ENCODE peak calls at places on chromosomes 13 and 19, in four cellular contexts. One of them, this sample, is unnamed.

GRCh38 chr13:100209857-100210580 is 121.1 kb downstream of the PCCA start:
- DNase-seq in HepG2: no peak
- DNase-seq in K562: no peak
- DNase-seq in GM12878: no peak
- DNase-seq in this sample: no peak

GRCh38 chr13:41543664-41544300 is 86.4 kb downstream of the RGCC start:
- DNase-seq in HepG2: no peak
- DNase-seq in GM12878: no peak
- DNase-seq in K562: no peak
- DNase-seq in this sample: no peak

GRCh38 chr13:26985285-26985878 is 186.2 kb downstream of the USP12 start:
- DNase-seq in GM12878: peak; percentile 49
- DNase-seq in K562: peak; percentile 64
- DNase-seq in HepG2: peak; percentile 74
- DNase-seq in this sample: peak; percentile 68

GRCh38 chr13:20446405-20446804 is 79.3 kb downstream of the CRYL1 start:
- DNase-seq in HepG2: no peak
- DNase-seq in K562: no peak
- DNase-seq in GM12878: no peak
- DNase-seq in this sample: no peak

GRCh38 chr13:109771926-109772325 is 14.5 kb downstream of the IRS2 start:
- DNase-seq in K562: no peak
- DNase-seq in HepG2: no peak
- DNase-seq in GM12878: no peak
- DNase-seq in this sample: no peak

GRCh38 chr13:57829496-57829895 is 198.0 kb downstream of the PCDH17 start:
- DNase-seq in GM12878: no peak
- DNase-seq in K562: no peak
- DNase-seq in HepG2: no peak
- DNase-seq in this sample: no peak

GRCh38 chr13:28140433-28141125 is 2.2 kb downstream of the PAN3 start:
- DNase-seq in GM12878: no peak
- DNase-seq in K562: no peak
- DNase-seq in HepG2: no peak
- DNase-seq in this sample: no peak

GRCh38 chr13:44874886-44875630 is 114.2 kb downstream of the NUFIP1 start:
- DNase-seq in K562: no peak
- DNase-seq in HepG2: no peak
- DNase-seq in GM12878: no peak
- DNase-seq in this sample: no peak

GRCh38 chr19:48965806-48966540 is 864 bp downstream of the FTL start:
- DNase-seq in GM12878: peak; percentile 72
- DNase-seq in K562: peak; percentile 58
- DNase-seq in HepG2: peak; percentile 58
- DNase-seq in this sample: peak; percentile 73

GRCh38 chr19:35347171-35347929 is at the start of gene FFAR1:
- DNase-seq in K562: peak; percentile 4
- DNase-seq in GM12878: peak; percentile 96
- DNase-seq in HepG2: no peak
- DNase-seq in this sample: no peak

GRCh38 chr19:47657719-47658118 is 48.8 kb downstream of the BICRA start:
- DNase-seq in K562: no peak
- DNase-seq in HepG2: no peak
- DNase-seq in GM12878: no peak
- DNase-seq in this sample: no peak

GRCh38 chr19:53123400-53123799 is 9.3 kb downstream of the ZNF415 start:
- DNase-seq in K562: no peak
- DNase-seq in GM12878: no peak
- DNase-seq in HepG2: no peak
- DNase-seq in this sample: no peak

GRCh38 chr13:81597101-81597500 is 1256.2 kb upstream of the SPRY2 start:
- DNase-seq in GM12878: no peak
- DNase-seq in K562: no peak
- DNase-seq in HepG2: no peak
- DNase-seq in this sample: no peak

GRCh38 chr13:23433171-23434153 is at the start of gene SACS:
- DNase-seq in K562: no peak
- DNase-seq in HepG2: no peak
- DNase-seq in GM12878: no peak
- DNase-seq in this sample: peak; percentile 44

GRCh38 chr13:52994865-52995264 is 33.7 kb upstream of the OLFM4 start:
- DNase-seq in K562: no peak
- DNase-seq in GM12878: no peak
- DNase-seq in HepG2: no peak
- DNase-seq in this sample: no peak

GRCh38 chr19:1566392-1567115 is 1.6 kb downstream of the MEX3D start:
- DNase-seq in K562: peak; percentile 65
- DNase-seq in GM12878: no peak
- DNase-seq in HepG2: peak; percentile 40
- DNase-seq in this sample: no peak

GRCh38 chr19:41480336-41480735 is 37.4 kb downstream of the ERICH4 start:
- DNase-seq in HepG2: no peak
- DNase-seq in GM12878: no peak
- DNase-seq in K562: no peak
- DNase-seq in this sample: no peak

GRCh38 chr13:102323012-102323411 is 78.8 kb downstream of the FGF14 start:
- DNase-seq in HepG2: no peak
- DNase-seq in GM12878: no peak
- DNase-seq in K562: no peak
- DNase-seq in this sample: no peak

GRCh38 chr19:17450264-17451075 is 2.0 kb upstream of the TMEM221 start:
- DNase-seq in HepG2: no peak
- DNase-seq in K562: no peak
- DNase-seq in GM12878: no peak
- DNase-seq in this sample: no peak

GRCh38 chr13:30600470-30600869 is 17.2 kb upstream of the USPL1 start:
- DNase-seq in GM12878: no peak
- DNase-seq in HepG2: no peak
- DNase-seq in K562: no peak
- DNase-seq in this sample: no peak

GRCh38 chr13:43545317-43545874 is 241.4 kb downstream of the ENOX1 start:
- DNase-seq in K562: no peak
- DNase-seq in HepG2: no peak
- DNase-seq in GM12878: no peak
- DNase-seq in this sample: no peak

GRCh38 chr13:83829800-83830199 is 52.5 kb downstream of the SLITRK1 start:
- DNase-seq in GM12878: no peak
- DNase-seq in HepG2: no peak
- DNase-seq in K562: no peak
- DNase-seq in this sample: no peak

GRCh38 chr19:36797786-36798108 is 25.1 kb upstream of the ZNF850 start:
- DNase-seq in HepG2: no peak
- DNase-seq in K562: no peak
- DNase-seq in GM12878: no peak
- DNase-seq in this sample: no peak

GRCh38 chr19:43416951-43417623 is 2.4 kb downstream of the TEX101 start:
- DNase-seq in HepG2: no peak
- DNase-seq in K562: no peak
- DNase-seq in GM12878: no peak
- DNase-seq in this sample: no peak

GRCh38 chr19:14347999-14348889 is 33.0 kb upstream of the ADGRE5 start:
- DNase-seq in K562: peak; percentile 90
- DNase-seq in GM12878: no peak
- DNase-seq in HepG2: peak; percentile 28
- DNase-seq in this sample: peak; percentile 85

GRCh38 chr19:19120308-19121156 is 17.7 kb downstream of the TMEM161A start:
- DNase-seq in K562: peak; percentile 99
- DNase-seq in HepG2: peak; percentile 35
- DNase-seq in GM12878: no peak
- DNase-seq in this sample: peak; percentile 95

GRCh38 chr13:97223711-97224461 is 1.8 kb downstream of the MBNL2 start:
- DNase-seq in K562: peak; percentile 32
- DNase-seq in HepG2: peak; percentile 64
- DNase-seq in GM12878: no peak
- DNase-seq in this sample: peak; percentile 25

GRCh38 chr13:60335531-60335930 is 61.5 kb upstream of the TDRD3 start:
- DNase-seq in HepG2: peak; percentile 3
- DNase-seq in GM12878: no peak
- DNase-seq in K562: no peak
- DNase-seq in this sample: no peak

GRCh38 chr19:3916033-3916432 is 16.8 kb upstream of the NMRK2 start:
- DNase-seq in HepG2: no peak
- DNase-seq in K562: no peak
- DNase-seq in GM12878: no peak
- DNase-seq in this sample: no peak

GRCh38 chr19:52066258-52066866 is 17.7 kb upstream of the ZNF432 start:
- DNase-seq in GM12878: no peak
- DNase-seq in K562: no peak
- DNase-seq in HepG2: no peak
- DNase-seq in this sample: no peak

GRCh38 chr13:37741536-37741935 is 128.0 kb downstream of the TRPC4 start:
- DNase-seq in HepG2: no peak
- DNase-seq in GM12878: no peak
- DNase-seq in K562: no peak
- DNase-seq in this sample: no peak

GRCh38 chr13:49669735-49670309 is 21.5 kb downstream of the EBPL start:
- DNase-seq in GM12878: no peak
- DNase-seq in HepG2: peak; percentile 60
- DNase-seq in K562: peak; percentile 57
- DNase-seq in this sample: peak; percentile 75

GRCh38 chr19:10919352-10920287 is 8.8 kb downstream of the YIPF2 start:
- DNase-seq in HepG2: no peak
- DNase-seq in GM12878: no peak
- DNase-seq in K562: peak; percentile 21
- DNase-seq in this sample: no peak
- TF ChIP-seq FOXM1 in HepG2: no peak
- TF ChIP-seq FOXM1 in GM12878: no peak
- TF ChIP-seq FOXM1 in K562: no peak
- TF ChIP-seq FOXM1 in this sample: no peak

DNA sequence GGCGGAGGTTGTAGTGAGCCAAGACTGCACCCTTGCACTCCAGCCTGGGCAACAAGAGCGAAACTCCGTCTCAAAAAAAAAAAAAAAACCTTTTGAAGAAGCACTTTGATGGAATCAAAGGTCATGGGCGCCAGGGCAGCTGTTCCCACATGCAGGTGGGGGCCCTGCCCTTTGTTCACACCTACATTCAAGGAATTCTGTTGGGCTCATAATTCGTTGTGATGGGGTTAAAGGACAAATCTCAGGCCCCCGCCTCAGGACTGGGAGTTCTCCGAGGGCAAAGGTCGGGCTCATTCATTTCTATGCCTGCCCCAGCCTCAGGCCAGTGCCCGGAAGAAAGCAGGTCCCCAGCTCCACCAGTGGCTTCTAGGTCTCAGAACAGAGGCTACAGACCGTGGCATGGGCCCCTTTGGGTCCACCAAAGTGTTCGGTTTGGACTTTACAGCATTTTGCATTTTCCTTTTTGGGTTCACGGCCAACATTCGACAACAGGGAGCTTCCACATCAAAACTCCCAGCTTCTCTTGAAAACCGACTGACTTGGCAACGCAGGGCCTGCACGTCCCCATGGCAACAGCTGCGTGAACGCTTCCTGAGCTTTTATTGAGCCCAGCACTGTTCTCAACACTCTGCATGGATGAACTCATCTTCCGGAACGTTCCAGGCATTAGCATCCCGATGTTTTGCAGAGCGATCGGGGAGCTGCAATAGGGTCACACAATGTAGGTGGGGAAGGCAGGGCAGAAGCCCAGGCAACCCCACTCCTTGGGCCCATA is 10.1 kb upstream of the GTF2F1 start:
- DNase-seq in GM12878: no peak
- DNase-seq in K562: peak; percentile 4
- DNase-seq in HepG2: peak; percentile 58
- DNase-seq in this sample: no peak
- TF ChIP-seq FOXK2 in GM12878: no peak
- TF ChIP-seq FOXK2 in K562: no peak
- TF ChIP-seq FOXK2 in HepG2: no peak
- TF ChIP-seq FOXK2 in this sample: no peak

DNA sequence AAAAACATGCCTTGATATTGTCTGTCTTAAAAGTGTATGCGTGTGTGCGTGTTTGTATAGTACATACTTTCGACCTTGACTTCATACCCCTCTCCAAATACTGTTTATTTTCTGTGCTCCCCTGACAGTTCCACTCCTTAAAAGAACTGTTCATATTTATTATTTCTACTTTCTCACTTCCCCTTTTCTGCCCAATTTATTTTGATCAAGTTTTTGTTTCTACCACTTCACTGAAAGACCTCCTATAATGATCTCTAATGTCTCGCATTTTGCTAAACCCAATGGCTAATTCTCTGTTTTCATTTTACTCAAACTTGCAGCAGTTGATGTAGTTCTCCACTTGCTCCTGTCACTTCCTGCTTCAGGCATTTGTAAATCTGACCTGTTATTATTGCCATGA is 426.1 kb upstream of the KLF12 start:
- DNase-seq in HepG2: no peak
- DNase-seq in K562: no peak
- DNase-seq in GM12878: peak; percentile 24
- DNase-seq in this sample: no peak
- TF ChIP-seq SP1 in HepG2: no peak
- TF ChIP-seq SP1 in K562: no peak
- TF ChIP-seq SP1 in GM12878: no peak
- TF ChIP-seq SP1 in this sample: no peak

GRCh38 chr19:44972802-44973201 is 17.6 kb downstream of the CLPTM1 start:
- DNase-seq in HepG2: no peak
- DNase-seq in GM12878: no peak
- DNase-seq in K562: no peak
- DNase-seq in this sample: no peak

GRCh38 chr19:44969437-44969836 is 14.3 kb downstream of the CLPTM1 start:
- DNase-seq in HepG2: no peak
- DNase-seq in K562: no peak
- DNase-seq in GM12878: no peak
- DNase-seq in this sample: no peak

GRCh38 chr19:44968118-44968517 is 12.9 kb downstream of the CLPTM1 start:
- DNase-seq in HepG2: no peak
- DNase-seq in GM12878: no peak
- DNase-seq in K562: no peak
- DNase-seq in this sample: no peak

GRCh38 chr19:44973982-44974735 is 19.0 kb downstream of the CLPTM1 start:
- DNase-seq in HepG2: no peak
- DNase-seq in K562: no peak
- DNase-seq in GM12878: no peak
- DNase-seq in this sample: no peak

GRCh38 chr19:44968670-44969069 is 13.5 kb downstream of the CLPTM1 start:
- DNase-seq in GM12878: no peak
- DNase-seq in HepG2: no peak
- DNase-seq in K562: no peak
- DNase-seq in this sample: no peak
- TF ChIP-seq FOXM1 in GM12878: no peak
- TF ChIP-seq FOXM1 in HepG2: no peak
- TF ChIP-seq FOXM1 in K562: no peak
- TF ChIP-seq FOXM1 in this sample: no peak

DNA sequence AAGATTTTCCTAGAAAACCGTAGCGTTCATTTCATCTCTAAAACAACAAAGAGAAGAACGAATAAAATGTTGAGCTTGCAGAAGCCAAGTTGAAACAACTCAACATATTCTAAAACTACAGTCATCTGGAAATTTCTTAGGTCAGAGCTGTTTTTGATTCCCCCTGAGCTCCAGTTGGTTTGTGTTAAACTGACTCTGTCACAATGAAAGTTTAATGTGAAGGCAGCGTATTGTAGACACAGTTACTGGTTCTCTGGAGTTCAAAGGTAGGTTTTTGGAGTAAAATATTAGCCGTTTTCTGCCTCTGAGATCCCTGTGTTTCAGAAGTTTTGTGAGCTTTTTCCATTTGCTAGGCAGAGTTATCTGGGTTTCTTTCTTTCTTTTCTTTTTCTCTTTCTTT is 2.2 kb downstream of the ARHGEF7 start:
- DNase-seq in GM12878: no peak
- DNase-seq in HepG2: no peak
- DNase-seq in K562: no peak
- DNase-seq in this sample: no peak
- TF ChIP-seq FOXK2 in GM12878: no peak
- TF ChIP-seq FOXK2 in HepG2: no peak
- TF ChIP-seq FOXK2 in K562: no peak
- TF ChIP-seq FOXK2 in this sample: no peak

This sample was measured in HEK293T.